ENCODE peak calls at places on chromosomes 11 and 22, in four cellular contexts. G, R, S and O are unnamed samples. For H3K27me3, the result is how much of the 10 kb centered on the place peaks cover.

GRCh38 chr11:6404341-6405038 is 14.2 kb downstream of the SMPD1 start:
- DNase-seq in G (no peak), R (peak), S (no peak), O (no peak)

GRCh38 chr11:125679397-125679796 is 1.2 kb downstream of the ACRV1 start:
- DNase-seq in G (peak), R (no peak), S (no peak), O (no peak)

GRCh38 chr11:107957109-107957588 is 28.9 kb downstream of the RAB39A start:
- DNase-seq in G (no peak), R (no peak), S (no peak), O (peak)

GRCh38 chr22:33000342-33001280 is 57.6 kb downstream of the SYN3 start:
- DNase-seq in G (peak), R (peak), S (peak), O (peak)

GRCh38 chr22:19984201-19984753 is 32.3 kb downstream of the ARVCF start:
- DNase-seq in G (peak), R (peak), S (no peak), O (peak)

GRCh38 chr22:45225732-45226560 is 14.7 kb downstream of the KIAA0930 start:
- DNase-seq in G (no peak), R (no peak), S (peak), O (no peak)

GRCh38 chr11:74318241-74318932 is 6.9 kb upstream of the P4HA3 start:
- DNase-seq in G (no peak), R (peak), S (no peak), O (no peak)

GRCh38 chr11:77191823-77192495 is 63.9 kb downstream of the MYO7A start:
- DNase-seq in G (peak), R (peak), S (peak), O (no peak)

GRCh38 chr22:33519140-33519973 is 400.9 kb downstream of the LARGE1 start:
- DNase-seq in G (peak), R (peak), S (peak), O (peak)

GRCh38 chr11:130528301-130528651 is 79.8 kb downstream of the ADAMTS15 start:
- DNase-seq in G (no peak), R (no peak), S (no peak), O (no peak)

GRCh38 chr11:105579111-105579510 is 30.8 kb upstream of the GRIA4 start:
- DNase-seq in G (no peak), R (no peak), S (no peak), O (no peak)

GRCh38 chr22:46640293-46640692 is 20.1 kb downstream of the GRAMD4 start:
- DNase-seq in G (no peak), R (no peak), S (no peak), O (no peak)

GRCh38 chr22:46638601-46639431 is 18.6 kb downstream of the GRAMD4 start:
- DNase-seq in G (no peak), R (peak), S (no peak), O (no peak)

GRCh38 chr22:46641829-46642266 is 21.7 kb downstream of the GRAMD4 start:
- DNase-seq in G (no peak), R (no peak), S (no peak), O (no peak)

GRCh38 chr22:46637711-46638600 is 17.8 kb downstream of the GRAMD4 start:
- DNase-seq in G (no peak), R (no peak), S (no peak), O (no peak)

GRCh38 chr22:46639843-46640242 is 19.7 kb downstream of the GRAMD4 start:
- DNase-seq in G (no peak), R (no peak), S (no peak), O (no peak)
- H3K27me3 ChIP-seq in G (under half), R (under half), S (under half), O (under half)

GRCh38 chr11:10487002-10487647 is 32.1 kb downstream of the AMPD3 start:
- DNase-seq in G (no peak), R (no peak), S (peak), O (no peak)

GRCh38 chr11:10484461-10485180 is 29.6 kb downstream of the AMPD3 start:
- DNase-seq in G (no peak), R (no peak), S (peak), O (no peak)

GRCh38 chr11:10485646-10486045 is 30.6 kb downstream of the AMPD3 start:
- DNase-seq in G (no peak), R (no peak), S (no peak), O (no peak)

GRCh38 chr11:10488121-10488580 is 33.1 kb downstream of the AMPD3 start:
- DNase-seq in G (no peak), R (no peak), S (peak), O (peak)

DNA sequence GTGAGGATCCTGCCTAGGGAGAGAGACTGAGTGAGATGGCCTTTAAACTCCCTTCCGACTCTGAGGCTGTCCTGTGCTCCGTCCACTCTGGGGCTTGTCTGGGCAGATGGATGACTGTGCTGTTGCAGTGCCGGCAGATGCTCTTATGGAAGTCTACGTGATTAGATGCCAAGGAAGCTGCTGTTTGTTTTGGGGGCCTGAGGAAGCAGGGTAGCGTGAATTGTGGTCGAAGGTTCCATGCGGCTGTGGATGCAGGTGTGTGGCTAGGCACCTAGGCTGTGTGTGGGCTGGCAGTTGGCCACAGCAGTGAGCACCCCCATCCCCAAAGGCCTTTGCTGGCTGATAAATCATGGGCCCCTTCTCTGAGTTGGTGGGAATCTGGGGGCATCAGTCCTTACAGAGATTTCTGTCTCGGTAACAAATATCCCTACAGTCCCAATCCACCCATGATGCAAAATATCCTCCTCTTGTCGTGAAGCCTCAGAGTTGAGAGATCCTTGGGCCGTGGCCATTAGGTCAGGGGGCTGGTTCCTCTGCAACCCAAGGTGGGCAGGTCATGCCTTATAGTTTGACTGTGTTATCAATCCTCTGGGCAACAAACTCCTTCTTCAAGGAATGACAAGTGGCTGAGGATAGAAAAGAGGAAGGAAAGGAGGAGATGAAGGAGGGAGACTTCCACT is 31.2 kb downstream of the AMPD3 start:
- DNase-seq in G (no peak), R (no peak), S (no peak), O (no peak)
- H3K27me3 ChIP-seq in G (under half), R (under half), S (under half), O (under half)

GRCh38 chr11:724733-725386 is 18.8 kb downstream of the EPS8L2 start:
- DNase-seq in G (no peak), R (no peak), S (no peak), O (no peak)
- H3K27me3 ChIP-seq in G (under half), R (under half), S (under half), O (under half)

DNA sequence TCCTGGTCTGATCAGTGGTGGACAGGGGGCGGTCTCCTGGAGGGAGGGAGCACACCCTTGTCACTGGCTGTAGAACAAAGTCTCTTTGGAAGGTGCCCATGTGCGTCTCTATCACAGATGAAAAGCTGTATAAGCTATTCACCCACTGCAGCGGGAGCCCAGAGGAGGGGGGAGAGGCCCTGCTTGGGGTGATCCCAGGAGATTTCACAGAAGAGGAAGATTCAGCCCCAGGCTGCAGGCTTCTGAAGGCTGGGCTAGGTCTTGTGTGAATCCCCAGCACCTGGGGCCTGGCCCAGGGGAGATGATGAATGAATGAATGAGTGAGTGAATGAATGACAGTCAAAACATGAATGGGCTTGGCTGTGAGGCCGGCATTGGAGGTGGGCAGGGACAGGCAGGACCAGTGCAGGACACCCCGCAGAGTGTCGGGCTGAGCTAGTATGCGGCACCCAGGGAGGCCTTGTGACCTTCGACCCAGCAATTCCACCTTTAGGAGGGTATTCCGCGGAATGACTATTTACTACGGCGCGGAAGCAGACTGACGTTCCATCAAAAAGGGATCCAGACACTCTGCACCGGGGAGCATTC is 142.5 kb downstream of the CACNA1I start:
- DNase-seq in G (no peak), R (no peak), S (no peak), O (no peak)
- H3K27me3 ChIP-seq in G (under half), R (under half), S (under half), O (under half)